ENCODE peak calls at places on chromosomes 1 and 21, in five cellular contexts. P, T, C, X and S are unnamed samples.

GRCh38 chr1:192950926-192951325 is 108.2 kb downstream of the UCHL5 start:
- DNase-seq in P (no peak), T (no peak), C (no peak), X (no peak), S (no peak)

GRCh38 chr1:186302378-186302920 is 72.6 kb downstream of the TPR start:
- DNase-seq in P (no peak), T (no peak), C (no peak), X (no peak), S (no peak)

GRCh38 chr1:31189696-31190674 is 49.7 kb downstream of the NKAIN1 start:
- DNase-seq in P (no peak), T (no peak), C (no peak), X (no peak), S (no peak)

GRCh38 chr1:43935711-43936427 is 2.3 kb downstream of the ARTN start:
- DNase-seq in P (no peak), T (no peak), C (no peak), X (no peak), S (no peak)

GRCh38 chr21:45020629-45021427 is 53.6 kb upstream of the ADARB1 start:
- DNase-seq in P (peak; percentile 66), T (no peak), C (no peak), X (no peak), S (no peak)

GRCh38 chr1:175319112-175319911 is 126.7 kb upstream of the KIAA0040 start:
- DNase-seq in P (peak; percentile 87), T (peak; percentile 70), C (peak; percentile 39), X (peak; percentile 65), S (peak; percentile 67)

GRCh38 chr21:35211767-35212166 is 162.7 kb upstream of the RUNX1 start:
- DNase-seq in P (no peak), T (no peak), C (no peak), X (no peak), S (no peak)

GRCh38 chr21:28487455-28488070 is 505.1 kb downstream of the LTN1 start:
- DNase-seq in P (no peak), T (no peak), C (no peak), X (no peak), S (no peak)

GRCh38 chr1:17874665-17875064 is 119.5 kb downstream of the ACTL8 start:
- DNase-seq in P (no peak), T (no peak), C (no peak), X (no peak), S (peak; percentile 54)

GRCh38 chr1:2135425-2135824 is 59.1 kb downstream of the FAAP20 start:
- DNase-seq in P (no peak), T (no peak), C (no peak), X (no peak), S (no peak)

GRCh38 chr21:16116798-16117197 is 387.0 kb downstream of the USP25 start:
- DNase-seq in P (no peak), T (no peak), C (no peak), X (no peak), S (peak; percentile 58)

GRCh38 chr1:84505167-84506001 is 802 bp upstream of the SPATA1 start:
- DNase-seq in P (peak; percentile 85), T (no peak), C (no peak), X (peak; percentile 65), S (peak; percentile 61)

GRCh38 chr1:226697151-226697575 is 41.9 kb downstream of the ITPKB start:
- DNase-seq in P (no peak), T (no peak), C (no peak), X (peak; percentile 24), S (no peak)

GRCh38 chr1:31575373-31576140 is 758 bp upstream of the TINAGL1 start:
- DNase-seq in P (no peak), T (no peak), C (no peak), X (no peak), S (peak; percentile 56)

GRCh38 chr1:182713939-182714338 is 29.6 kb upstream of the RGS8 start:
- DNase-seq in P (no peak), T (peak; percentile 23), C (no peak), X (no peak), S (no peak)

GRCh38 chr1:153429266-153430165 is 13.2 kb downstream of the S100A7A start:
- DNase-seq in P (no peak), T (no peak), C (no peak), X (no peak), S (no peak)

GRCh38 chr1:206476058-206476457 is 5.8 kb downstream of the IKBKE start:
- DNase-seq in P (no peak), T (no peak), C (no peak), X (no peak), S (no peak)

GRCh38 chr1:24384251-24385090 is 29.1 kb downstream of the STPG1 start:
- DNase-seq in P (no peak), T (peak; percentile 77), C (no peak), X (no peak), S (no peak)

GRCh38 chr1:211828584-211829342 is 1.8 kb downstream of the LPGAT1 start:
- DNase-seq in P (no peak), T (no peak), C (no peak), X (peak; percentile 33), S (no peak)

GRCh38 chr1:209876091-209876800 is 48.5 kb downstream of the UTP25 start:
- DNase-seq in P (no peak), T (no peak), C (no peak), X (no peak), S (no peak)

GRCh38 chr1:211632117-211632807 is 43.2 kb downstream of the NEK2 start:
- DNase-seq in P (no peak), T (no peak), C (no peak), X (no peak), S (no peak)

GRCh38 chr1:233689017-233689747 is 75.3 kb downstream of the KCNK1 start:
- DNase-seq in P (no peak), T (no peak), C (no peak), X (no peak), S (no peak)

GRCh38 chr1:71792264-71792663 is 490.1 kb downstream of the NEGR1 start:
- DNase-seq in P (no peak), T (no peak), C (no peak), X (no peak), S (no peak)

GRCh38 chr1:20368866-20369545 is 78.3 kb downstream of the VWA5B1 start:
- DNase-seq in P (no peak), T (no peak), C (no peak), X (no peak), S (no peak)

GRCh38 chr1:242477944-242478343 is 46.6 kb downstream of the PLD5 start:
- DNase-seq in P (no peak), T (no peak), C (no peak), X (no peak), S (no peak)

GRCh38 chr1:201503397-201504176 is 3.3 kb downstream of the CSRP1 start:
- DNase-seq in P (no peak), T (no peak), C (peak; percentile 85), X (peak; percentile 83), S (no peak)

GRCh38 chr1:27149714-27150113 is 5.2 kb downstream of the SLC9A1 start:
- DNase-seq in P (no peak), T (no peak), C (no peak), X (no peak), S (no peak)

GRCh38 chr1:111202707-111203623 is 2.5 kb upstream of the DENND2D start:
- DNase-seq in P (no peak), T (no peak), C (no peak), X (no peak), S (peak; percentile 68)

GRCh38 chr1:82015444-82015843 is 214.7 kb downstream of the ADGRL2 start:
- DNase-seq in P (no peak), T (no peak), C (no peak), X (no peak), S (no peak)

GRCh38 chr1:220733090-220733569 is 15.0 kb upstream of the MTARC2 start:
- DNase-seq in P (peak; percentile 86), T (peak; percentile 74), C (peak; percentile 36), X (peak; percentile 93), S (peak; percentile 85)

GRCh38 chr21:25944082-25944481 is 209.3 kb downstream of the GABPA start:
- DNase-seq in P (no peak), T (no peak), C (no peak), X (no peak), S (no peak)

GRCh38 chr1:65469889-65470340 is 49.4 kb downstream of the LEPR start:
- DNase-seq in P (no peak), T (no peak), C (no peak), X (no peak), S (no peak)

GRCh38 chr21:18117116-18117515 is 127.5 kb upstream of the CHODL start:
- DNase-seq in P (no peak), T (no peak), C (no peak), X (no peak), S (no peak)